ENCODE peak calls at places on chromosomes 1 and 21, in seven cellular contexts. O is aorta, W is WERI-Rb-1, A is GM23338, F is left ventricle myocardium inferior, S is epithelial cell of esophagus, X is foreskin fibroblast. B is an unnamed sample.

GRCh38 chr1:160154790-160155189 is 3.4 kb downstream of the ATP1A4 start:
- DNase-seq in O (no peak), W (no peak), A (no peak), F (no peak), S (no peak), X (no peak), B (no peak)

GRCh38 chr1:153789478-153790148 is 14.4 kb downstream of the SLC27A3 start:
- DNase-seq in O (no peak), W (peak), A (peak), F (no peak), S (no peak), X (no peak), B (no peak)

GRCh38 chr1:48082271-48082925 is 85.2 kb upstream of the TRABD2B start:
- DNase-seq in O (no peak), W (no peak), A (no peak), F (no peak), S (no peak), X (no peak), B (no peak)

GRCh38 chr1:115210302-115210711 is 121.0 kb upstream of the TSPAN2 start:
- DNase-seq in O (no peak), W (no peak), A (no peak), F (no peak), S (peak), X (no peak), B (no peak)

GRCh38 chr1:219298581-219299148 is 125.0 kb downstream of the LYPLAL1 start:
- DNase-seq in O (no peak), W (no peak), A (no peak), F (no peak), S (no peak), X (no peak), B (no peak)

GRCh38 chr1:235160395-235160964 is 570 bp downstream of the RBM34 start:
- DNase-seq in O (no peak), W (no peak), A (peak), F (no peak), S (peak), X (peak), B (peak)

GRCh38 chr1:21647431-21648373 is 21.5 kb downstream of the RAP1GAP start:
- DNase-seq in O (no peak), W (no peak), A (peak), F (no peak), S (peak), X (peak), B (no peak)

GRCh38 chr1:204259196-204259595 is 45.4 kb upstream of the GOLT1A start:
- DNase-seq in O (peak), W (no peak), A (no peak), F (no peak), S (no peak), X (no peak), B (no peak)

GRCh38 chr21:31180256-31181088 is 142.2 kb upstream of the KRTAP19-8 start:
- DNase-seq in O (no peak), W (no peak), A (peak), F (no peak), S (peak), X (no peak), B (peak)

GRCh38 chr1:224160171-224160682 is 22.8 kb upstream of the DEGS1 start:
- DNase-seq in O (no peak), W (peak), A (no peak), F (no peak), S (no peak), X (no peak), B (no peak)

GRCh38 chr1:206709772-206710456 is 25.2 kb downstream of the MAPKAPK2 start:
- DNase-seq in O (no peak), W (no peak), A (no peak), F (no peak), S (peak), X (no peak), B (no peak)

GRCh38 chr21:41932191-41932575 is 21.6 kb downstream of the C2CD2 start:
- DNase-seq in O (no peak), W (no peak), A (no peak), F (no peak), S (peak), X (peak), B (no peak)

GRCh38 chr1:29211086-29212030 is 19.4 kb downstream of the MECR start:
- DNase-seq in O (no peak), W (peak), A (no peak), F (no peak), S (no peak), X (no peak), B (no peak)

GRCh38 chr1:223739366-223740057 is 27.2 kb downstream of the CAPN2 start:
- DNase-seq in O (no peak), W (no peak), A (no peak), F (no peak), S (peak), X (no peak), B (no peak)

GRCh38 chr1:10204003-10204642 is 6.2 kb upstream of the KIF1B start:
- DNase-seq in O (no peak), W (peak), A (no peak), F (no peak), S (no peak), X (no peak), B (no peak)

GRCh38 chr1:205370780-205371179 is 14.1 kb upstream of the KLHDC8A start:
- DNase-seq in O (no peak), W (no peak), A (no peak), F (no peak), S (no peak), X (no peak), B (no peak)

GRCh38 chr1:153730468-153730988 is 2.7 kb downstream of the INTS3 start:
- DNase-seq in O (no peak), W (no peak), A (no peak), F (no peak), S (no peak), X (no peak), B (no peak)

GRCh38 chr1:227942021-227942715 is 5.6 kb downstream of the WNT9A start:
- DNase-seq in O (peak), W (peak), A (peak), F (no peak), S (no peak), X (no peak), B (no peak)

GRCh38 chr1:12549106-12549459 is 68.9 kb downstream of the DHRS3 start:
- DNase-seq in O (peak), W (no peak), A (no peak), F (peak), S (no peak), X (no peak), B (no peak)

GRCh38 chr1:225653463-225654276 is 747 bp upstream of the ENAH start:
- DNase-seq in O (peak), W (no peak), A (peak), F (peak), S (peak), X (peak), B (no peak)

GRCh38 chr1:116292929-116293725 is 79.9 kb upstream of the ATP1A1 start:
- DNase-seq in O (no peak), W (no peak), A (no peak), F (no peak), S (no peak), X (no peak), B (no peak)

GRCh38 chr1:119956306-119956705 is 60.0 kb upstream of the ADAM30 start:
- DNase-seq in O (no peak), W (no peak), A (no peak), F (no peak), S (no peak), X (no peak), B (no peak)

GRCh38 chr1:42469727-42470126 is 6.6 kb downstream of the CCDC30 start:
- DNase-seq in O (no peak), W (no peak), A (no peak), F (no peak), S (no peak), X (no peak), B (no peak)

GRCh38 chr1:42466030-42466429 is 2.9 kb downstream of the CCDC30 start:
- DNase-seq in O (no peak), W (no peak), A (no peak), F (no peak), S (no peak), X (no peak), B (no peak)

GRCh38 chr1:42462828-42463763 is at the start of gene CCDC30:
- DNase-seq in O (peak), W (peak), A (peak), F (peak), S (peak), X (peak), B (peak)

DNA sequence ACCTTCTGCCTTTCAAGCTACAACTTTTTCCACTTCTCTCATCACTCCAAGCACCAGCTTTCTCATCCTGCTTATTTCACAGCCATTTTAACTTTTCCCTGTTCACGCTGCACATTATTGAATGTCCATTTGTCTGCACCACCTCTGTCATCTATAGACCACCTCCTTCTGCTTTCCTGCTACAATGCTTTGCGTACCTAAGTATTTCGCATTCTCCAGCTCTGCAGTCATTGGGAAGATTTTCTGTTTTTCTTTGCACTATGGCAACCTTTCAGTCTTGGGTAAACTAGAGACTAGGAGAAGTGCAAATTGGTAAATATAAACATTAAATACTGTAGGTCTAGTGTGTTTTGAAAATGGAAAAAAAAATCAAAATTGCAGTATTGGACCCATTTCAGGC is 820 bp downstream of the CCDC30 start:
- DNase-seq in O (no peak), W (no peak), A (no peak), F (no peak), S (no peak), X (no peak), B (no peak)
- H3K4me3 ChIP-seq in O (peak), W (peak), A (peak), F (peak), S (peak), X (peak), B (no peak)

DNA sequence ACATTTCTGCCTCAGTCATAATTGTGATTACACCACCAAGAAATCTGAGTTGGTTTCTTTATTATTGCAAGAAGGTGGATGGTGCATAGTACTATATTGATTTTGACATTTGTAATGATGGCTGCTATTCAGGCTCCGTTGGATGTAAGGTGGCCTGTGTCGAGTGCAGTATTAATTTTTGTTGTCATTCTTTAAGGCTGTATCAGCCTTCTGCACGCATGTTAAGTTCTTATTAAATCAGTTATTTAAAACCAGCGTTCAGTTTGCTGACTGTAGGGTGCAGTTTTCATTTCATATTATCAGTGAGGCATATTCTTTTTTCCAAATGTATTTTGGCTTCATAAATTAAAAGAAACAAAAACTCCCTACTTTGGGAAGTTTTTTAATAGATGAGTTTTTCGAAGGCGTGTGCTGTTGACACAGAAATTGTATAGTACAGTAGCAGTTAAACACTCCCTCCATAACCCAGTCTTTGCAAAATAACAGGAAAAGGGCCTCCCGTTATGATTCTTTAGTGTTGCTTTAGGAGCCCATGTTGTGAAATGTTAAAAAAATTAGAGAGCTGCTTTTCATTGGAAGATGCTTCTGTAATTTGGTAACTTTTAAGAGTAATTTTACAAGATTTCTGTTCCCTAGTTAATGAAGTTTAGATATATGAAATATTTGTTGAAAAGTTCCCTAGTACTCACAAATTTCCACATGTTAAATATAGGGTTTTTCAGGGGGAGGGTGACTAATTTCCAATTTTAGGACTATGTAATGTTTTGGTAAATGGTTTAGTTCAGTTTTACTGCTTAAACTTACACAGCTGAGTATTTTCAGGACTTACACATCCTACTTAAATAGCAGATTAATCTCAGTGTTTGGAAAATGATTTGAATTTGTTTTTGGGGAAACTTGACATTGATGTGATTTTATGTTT is 1.9 kb downstream of the CAMSAP2 start:
- DNase-seq in O (no peak), W (no peak), A (no peak), F (no peak), S (no peak), X (no peak), B (no peak)
- H3K4me3 ChIP-seq in O (peak), W (peak), A (peak), F (peak), S (peak), X (peak), B (no peak)

GRCh38 chr1:19081218-19081893 is 124.9 kb upstream of the IFFO2 start:
- DNase-seq in O (peak), W (no peak), A (no peak), F (no peak), S (peak), X (no peak), B (no peak)
- H3K4me3 ChIP-seq in O (no peak), W (no peak), A (no peak), F (peak), S (no peak), X (no peak), B (no peak)

GRCh38 chr1:226736001-226736907 is 2.8 kb downstream of the ITPKB start:
- DNase-seq in O (peak), W (no peak), A (peak), F (peak), S (no peak), X (no peak), B (no peak)
- H3K4me3 ChIP-seq in O (no peak), W (no peak), A (peak), F (peak), S (no peak), X (peak), B (no peak)

GRCh38 chr1:11539850-11540772 is 61.2 kb downstream of the DISP3 start:
- DNase-seq in O (no peak), W (no peak), A (no peak), F (no peak), S (peak), X (no peak), B (no peak)

GRCh38 chr1:11543392-11543791 is 64.4 kb downstream of the DISP3 start:
- DNase-seq in O (no peak), W (no peak), A (no peak), F (no peak), S (no peak), X (no peak), B (no peak)

GRCh38 chr1:11540773-11541160 is 61.8 kb downstream of the DISP3 start:
- DNase-seq in O (no peak), W (no peak), A (no peak), F (no peak), S (no peak), X (no peak), B (no peak)

GRCh38 chr1:11541956-11542355 is 63.0 kb downstream of the DISP3 start:
- DNase-seq in O (no peak), W (no peak), A (no peak), F (no peak), S (no peak), X (no peak), B (no peak)

DNA sequence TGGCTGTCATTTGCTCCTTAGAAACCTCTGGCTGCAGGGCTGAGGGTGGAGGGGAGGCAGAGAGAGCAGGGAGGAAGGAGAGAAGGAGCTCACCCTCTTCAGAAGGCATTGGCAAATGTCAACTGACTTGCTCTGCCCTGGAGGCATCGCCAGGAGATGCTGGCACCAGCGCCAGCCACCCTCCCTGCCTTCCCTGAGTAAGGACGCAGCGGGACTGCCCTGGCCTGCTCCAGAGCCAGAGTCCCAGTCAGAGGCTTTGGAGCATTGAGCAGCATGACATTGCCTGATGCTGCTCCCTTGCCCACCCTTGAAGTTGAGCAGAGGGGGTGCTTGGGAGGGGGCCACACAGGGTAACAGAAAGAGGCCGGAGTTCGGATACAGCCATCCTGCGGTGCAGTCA is 62.3 kb downstream of the DISP3 start:
- DNase-seq in O (no peak), W (no peak), A (no peak), F (no peak), S (no peak), X (no peak), B (no peak)
- H3K4me3 ChIP-seq in O (no peak), W (no peak), A (no peak), F (no peak), S (no peak), X (no peak), B (no peak)

GRCh38 chr1:2003564-2004131 is at the start of gene CFAP74:
- DNase-seq in O (no peak), W (peak), A (peak), F (no peak), S (no peak), X (no peak), B (no peak)
- H3K4me3 ChIP-seq in O (no peak), W (peak), A (peak), F (peak), S (no peak), X (no peak), B (no peak)

GRCh38 chr1:45016090-45016697 is 4.1 kb downstream of the UROD start:
- DNase-seq in O (no peak), W (no peak), A (no peak), F (no peak), S (no peak), X (no peak), B (no peak)

GRCh38 chr1:45014403-45015028 is 2.5 kb downstream of the UROD start:
- DNase-seq in O (peak), W (peak), A (peak), F (peak), S (peak), X (peak), B (peak)

GRCh38 chr1:45015683-45016082 is 3.6 kb downstream of the UROD start:
- DNase-seq in O (no peak), W (no peak), A (no peak), F (no peak), S (no peak), X (no peak), B (no peak)

GRCh38 chr1:45018599-45019230 is 6.7 kb downstream of the UROD start:
- DNase-seq in O (no peak), W (peak), A (peak), F (no peak), S (peak), X (peak), B (peak)

GRCh38 chr1:45016767-45017166 is 4.7 kb downstream of the UROD start:
- DNase-seq in O (no peak), W (no peak), A (peak), F (no peak), S (no peak), X (no peak), B (no peak)
- H3K4me3 ChIP-seq in O (no peak), W (no peak), A (no peak), F (no peak), S (no peak), X (no peak), B (no peak)